ENCODE peak calls at places on chromosomes 2 and 18, in ten cellular contexts. R, Q, D, G, N, J, P, W, O and I are unnamed samples.

GRCh38 chr2:238439093-238439849 is 12.5 kb downstream of the ASB1 start:
- DNase-seq in R (peak; percentile 75), Q (no peak), D (no peak), G (no peak), N (peak; percentile 91), J (peak; percentile 90), P (no peak), W (no peak), O (no peak), I (peak; percentile 89)

GRCh38 chr18:6056171-6056932 is 161.0 kb upstream of the TMEM200C start:
- DNase-seq in R (no peak), Q (no peak), D (peak; percentile 33), G (peak; percentile 22), N (no peak), J (peak; percentile 81), P (no peak), W (no peak), O (no peak), I (peak; percentile 68)

GRCh38 chr2:64644240-64645013 is 9.3 kb downstream of the SERTAD2 start:
- DNase-seq in R (peak; percentile 30), Q (no peak), D (peak; percentile 98), G (peak; percentile 87), N (peak; percentile 95), J (peak; percentile 82), P (peak; percentile 78), W (peak; percentile 23), O (peak; percentile 20), I (peak; percentile 66)

GRCh38 chr2:9972621-9973445 is 21.3 kb downstream of the GRHL1 start:
- DNase-seq in R (no peak), Q (no peak), D (no peak), G (no peak), N (no peak), J (peak; percentile 64), P (no peak), W (no peak), O (no peak), I (peak; percentile 77)

GRCh38 chr2:130827502-130828251 is 9.0 kb upstream of the ARHGEF4 start:
- DNase-seq in R (no peak), Q (no peak), D (no peak), G (no peak), N (no peak), J (peak; percentile 77), P (no peak), W (no peak), O (no peak), I (no peak)

GRCh38 chr2:165114345-165114943 is 89.4 kb downstream of the SCN3A start:
- DNase-seq in R (no peak), Q (no peak), D (peak; percentile 62), G (no peak), N (no peak), J (peak; percentile 60), P (no peak), W (no peak), O (no peak), I (peak; percentile 4)

GRCh38 chr2:176534798-176535479 is 265.7 kb downstream of the MTX2 start:
- DNase-seq in R (no peak), Q (no peak), D (peak; percentile 30), G (no peak), N (no peak), J (no peak), P (no peak), W (no peak), O (no peak), I (peak; percentile 77)

GRCh38 chr2:170772295-170772694 is 2.1 kb downstream of the ERICH2 start:
- DNase-seq in R (no peak), Q (no peak), D (no peak), G (no peak), N (no peak), J (no peak), P (no peak), W (no peak), O (no peak), I (no peak)

GRCh38 chr2:102046135-102046901 is 54.6 kb downstream of the IL1R2 start:
- DNase-seq in R (no peak), Q (no peak), D (no peak), G (no peak), N (no peak), J (peak; percentile 73), P (peak; percentile 22), W (no peak), O (no peak), I (peak; percentile 63)

GRCh38 chr2:1489486-1489885 is 76.2 kb downstream of the TPO start:
- DNase-seq in R (no peak), Q (no peak), D (no peak), G (no peak), N (no peak), J (no peak), P (no peak), W (no peak), O (no peak), I (no peak)

GRCh38 chr18:62767321-62767720 is 52.0 kb downstream of the PHLPP1 start:
- DNase-seq in R (no peak), Q (no peak), D (no peak), G (no peak), N (no peak), J (peak; percentile 67), P (no peak), W (no peak), O (no peak), I (peak; percentile 51)

GRCh38 chr2:239866778-239867177 is 158.4 kb downstream of the NDUFA10 start:
- DNase-seq in R (no peak), Q (no peak), D (no peak), G (no peak), N (no peak), J (no peak), P (no peak), W (no peak), O (no peak), I (no peak)

GRCh38 chr18:41758534-41758933 is 196.5 kb upstream of the PIK3C3 start:
- DNase-seq in R (no peak), Q (no peak), D (no peak), G (no peak), N (no peak), J (no peak), P (no peak), W (no peak), O (no peak), I (no peak)

GRCh38 chr2:43851026-43851980 is 12.5 kb downstream of the ABCG8 start:
- DNase-seq in R (no peak), Q (no peak), D (no peak), G (no peak), N (no peak), J (no peak), P (no peak), W (no peak), O (no peak), I (no peak)

GRCh38 chr18:61926532-61926931 is 33.7 kb upstream of the RNF152 start:
- DNase-seq in R (no peak), Q (no peak), D (peak; percentile 57), G (no peak), N (no peak), J (no peak), P (no peak), W (no peak), O (no peak), I (no peak)

GRCh38 chr18:50973367-50974126 is 5.7 kb downstream of the ELAC1 start:
- DNase-seq in R (peak; percentile 15), Q (no peak), D (no peak), G (no peak), N (peak; percentile 47), J (peak; percentile 41), P (no peak), W (no peak), O (no peak), I (peak; percentile 72)

GRCh38 chr18:54330768-54331548 is 26.7 kb downstream of the STARD6 start:
- DNase-seq in R (no peak), Q (no peak), D (no peak), G (no peak), N (no peak), J (peak; percentile 6), P (no peak), W (no peak), O (no peak), I (no peak)

GRCh38 chr2:121377676-121378075 is 92.7 kb upstream of the TFCP2L1 start:
- DNase-seq in R (peak; percentile 50), Q (no peak), D (no peak), G (no peak), N (no peak), J (peak; percentile 27), P (no peak), W (no peak), O (no peak), I (no peak)

GRCh38 chr18:51988277-51988676 is 351.7 kb upstream of the DCC start:
- DNase-seq in R (no peak), Q (no peak), D (no peak), G (no peak), N (no peak), J (no peak), P (no peak), W (no peak), O (no peak), I (no peak)

GRCh38 chr18:5510109-5510846 is 33.5 kb downstream of the EPB41L3 start:
- DNase-seq in R (no peak), Q (no peak), D (no peak), G (no peak), N (no peak), J (peak; percentile 55), P (no peak), W (no peak), O (no peak), I (no peak)

GRCh38 chr2:111119004-111119846 is 1.5 kb upstream of the BCL2L11 start:
- DNase-seq in R (no peak), Q (no peak), D (peak; percentile 54), G (peak; percentile 16), N (no peak), J (peak; percentile 24), P (peak; percentile 33), W (no peak), O (no peak), I (peak; percentile 13)

GRCh38 chr18:48075707-48076093 is 145.2 kb upstream of the SMAD2 start:
- DNase-seq in R (no peak), Q (no peak), D (no peak), G (no peak), N (no peak), J (no peak), P (no peak), W (no peak), O (no peak), I (no peak)

GRCh38 chr18:44507729-44508325 is 172.9 kb upstream of the SETBP1 start:
- DNase-seq in R (no peak), Q (no peak), D (peak; percentile 18), G (peak; percentile 37), N (no peak), J (peak; percentile 16), P (peak; percentile 60), W (no peak), O (no peak), I (no peak)

GRCh38 chr2:127762441-127762840 is 48.5 kb downstream of the WDR33 start:
- DNase-seq in R (no peak), Q (no peak), D (no peak), G (no peak), N (no peak), J (no peak), P (no peak), W (no peak), O (no peak), I (no peak)

GRCh38 chr2:148253716-148254115 is 232.8 kb downstream of the MBD5 start:
- DNase-seq in R (no peak), Q (no peak), D (peak; percentile 15), G (no peak), N (peak; percentile 39), J (no peak), P (no peak), W (no peak), O (no peak), I (peak; percentile 12)

GRCh38 chr2:173752152-173752551 is 213.0 kb downstream of the SP3 start:
- DNase-seq in R (no peak), Q (peak; percentile 46), D (no peak), G (no peak), N (peak; percentile 34), J (peak; percentile 38), P (no peak), W (no peak), O (no peak), I (peak; percentile 3)

GRCh38 chr2:44942304-44943030 is 965 bp downstream of the SIX3 start:
- DNase-seq in R (no peak), Q (no peak), D (peak; percentile 57), G (no peak), N (no peak), J (no peak), P (no peak), W (no peak), O (no peak), I (no peak)

GRCh38 chr2:205017381-205017780 is 472.1 kb downstream of the PARD3B start:
- DNase-seq in R (no peak), Q (no peak), D (no peak), G (no peak), N (no peak), J (no peak), P (no peak), W (no peak), O (no peak), I (no peak)